ENCODE peak calls at places on chromosomes 12 and 14, in six cellular contexts. N is activated naive CD8-positive, alpha-beta T cell treated with anti-CD3 and anti-CD28 coated beads, Interleukin-2, amount 50 U/mL, for 24 hours; Y is T follicular helper cell; S is fibroblast of lung; L is tibial artery; W is GM23248. O is an unnamed sample.

GRCh38 chr14:99073401-99073800 is 198.6 kb downstream of the BCL11B start:
- DNase-seq in N (no peak), Y (no peak), S (no peak), L (no peak), W (no peak), O (no peak)

GRCh38 chr12:20370001-20370381 is 1.7 kb downstream of the PDE3A start:
- DNase-seq in N (no peak), Y (no peak), S (peak), L (peak), W (peak), O (peak)

GRCh38 chr14:104718871-104719270 is 5.2 kb upstream of the ADSS1 start:
- DNase-seq in N (no peak), Y (no peak), S (no peak), L (no peak), W (no peak), O (no peak)

GRCh38 chr14:93054876-93055275 is 60.8 kb downstream of the ITPK1 start:
- DNase-seq in N (no peak), Y (no peak), S (no peak), L (no peak), W (no peak), O (no peak)

GRCh38 chr12:128771681-128772080 is 52.1 kb downstream of the SLC15A4 start:
- DNase-seq in N (no peak), Y (no peak), S (no peak), L (no peak), W (peak), O (no peak)

GRCh38 chr12:96093543-96094196 is 58.3 kb upstream of the LTA4H start:
- DNase-seq in N (no peak), Y (no peak), S (no peak), L (no peak), W (no peak), O (no peak)

GRCh38 chr12:95736631-95737030 is 53.9 kb downstream of the NTN4 start:
- DNase-seq in N (no peak), Y (no peak), S (peak), L (peak), W (peak), O (peak)

GRCh38 chr12:93186621-93187020 is 191.1 kb upstream of the NUDT4 start:
- DNase-seq in N (no peak), Y (no peak), S (no peak), L (no peak), W (no peak), O (no peak)

GRCh38 chr12:108700833-108701450 is 30.4 kb downstream of the CORO1C start:
- DNase-seq in N (no peak), Y (no peak), S (no peak), L (no peak), W (peak), O (no peak)

GRCh38 chr12:74317078-74317581 is 220.5 kb upstream of the ATXN7L3B start:
- DNase-seq in N (no peak), Y (no peak), S (peak), L (no peak), W (no peak), O (peak)

GRCh38 chr12:78725033-78725432 is 139.5 kb upstream of the SYT1 start:
- DNase-seq in N (no peak), Y (no peak), S (no peak), L (no peak), W (no peak), O (no peak)

GRCh38 chr12:49089831-49090773 is 4.5 kb downstream of the DHH start:
- DNase-seq in N (peak), Y (no peak), S (peak), L (peak), W (peak), O (peak)

GRCh38 chr12:9736931-9737705 is 4.2 kb upstream of the CLECL1 start:
- DNase-seq in N (no peak), Y (no peak), S (no peak), L (no peak), W (no peak), O (no peak)